ENCODE peak calls at places on chromosomes 4 and X, in seven cellular contexts. I is activated naive CD4-positive, alpha-beta T cell; S is anterior cingulate cortex; K is RWPE1; Q is AG08396; B is MCF 10A; N is fibroblast of lung. R is an unnamed sample.

GRCh38 chr4:163949976-163950601 is 455.6 kb downstream of the TMA16 start:
- DNase-seq in I (no peak), S (no peak), K (no peak), Q (no peak), B (no peak), N (no peak), R (no peak)

GRCh38 chr4:1237981-1238675 is 10.8 kb downstream of the CTBP1 start:
- DNase-seq in I (no peak), S (no peak), K (no peak), Q (no peak), B (no peak), N (no peak), R (no peak)

GRCh38 chr4:57159866-57160265 is 49.7 kb upstream of the IGFBP7 start:
- DNase-seq in I (no peak), S (no peak), K (no peak), Q (no peak), B (peak), N (no peak), R (no peak)

GRCh38 chrX:73922856-73923429 is 359.9 kb downstream of the CHIC1 start:
- DNase-seq in I (no peak), S (no peak), K (no peak), Q (no peak), B (peak), N (peak), R (no peak)

GRCh38 chr4:81506731-81507130 is 35.0 kb upstream of the RASGEF1B start:
- DNase-seq in I (no peak), S (no peak), K (no peak), Q (no peak), B (no peak), N (no peak), R (no peak)

GRCh38 chrX:111349934-111350333 is 62.1 kb downstream of the DCX start:
- DNase-seq in I (no peak), S (no peak), K (no peak), Q (no peak), B (no peak), N (no peak), R (no peak)

GRCh38 chr4:3704669-3705068 is 61.5 kb upstream of the ADRA2C start:
- DNase-seq in I (no peak), S (no peak), K (no peak), Q (no peak), B (no peak), N (no peak), R (no peak)

GRCh38 chr4:142312391-142312790 is 533.7 kb downstream of the INPP4B start:
- DNase-seq in I (no peak), S (no peak), K (no peak), Q (no peak), B (no peak), N (no peak), R (no peak)

GRCh38 chr4:173414456-173414855 is 15.5 kb upstream of the SCRG1 start:
- DNase-seq in I (no peak), S (no peak), K (no peak), Q (no peak), B (no peak), N (no peak), R (no peak)

GRCh38 chr4:114615435-114615834 is 16.8 kb downstream of the UGT8 start:
- DNase-seq in I (no peak), S (no peak), K (no peak), Q (no peak), B (no peak), N (no peak), R (no peak)

R was measured in DMS153.